ENCODE peak calls at places on chromosomes 12 and 14, in six cellular contexts. L is IMR-90, N is GM12878, M is A549, E is HepG2, X is K562. T is an unnamed sample.
A peak's percentile ranks its signal among the peaks of the same experiment; 100 is the strongest.

GRCh38 chr14:96038920-96039632 is at the start of gene C14orf132:
- DNase-seq in L (peak; percentile 48), N (no peak), M (peak; percentile 30), E (no peak), X (peak; percentile 49), T (peak; percentile 77)

GRCh38 chr12:50032516-50033316 is 7.4 kb upstream of the RACGAP1 start:
- DNase-seq in L (no peak), N (no peak), M (no peak), E (no peak), X (no peak), T (no peak)

GRCh38 chr12:71876400-71876799 is 36.8 kb downstream of the TBC1D15 start:
- DNase-seq in L (no peak), N (no peak), M (no peak), E (no peak), X (no peak), T (no peak)

GRCh38 chr14:81416233-81416927 is 16.3 kb upstream of the STON2 start:
- DNase-seq in L (no peak), N (no peak), M (no peak), E (no peak), X (peak; percentile 23), T (no peak)

GRCh38 chr12:104579716-104580495 is 123.2 kb downstream of the CHST11 start:
- DNase-seq in L (no peak), N (peak; percentile 57), M (no peak), E (no peak), X (no peak), T (no peak)

GRCh38 chr12:46494424-46494823 is 121.9 kb upstream of the SLC38A2 start:
- DNase-seq in L (peak; percentile 85), N (no peak), M (peak; percentile 85), E (peak; percentile 88), X (no peak), T (no peak)

GRCh38 chr12:110765144-110765543 is 22.5 kb upstream of the PPP1CC start:
- DNase-seq in L (no peak), N (no peak), M (no peak), E (no peak), X (no peak), T (no peak)

GRCh38 chr12:28963554-28963953 is 185.5 kb upstream of the FAR2 start:
- DNase-seq in L (peak; percentile 54), N (no peak), M (peak; percentile 34), E (no peak), X (no peak), T (peak; percentile 11)

GRCh38 chr14:79476133-79476532 is 735.2 kb downstream of the DIO2 start:
- DNase-seq in L (no peak), N (no peak), M (no peak), E (no peak), X (no peak), T (no peak)

GRCh38 chr14:54040851-54041250 is 84.2 kb upstream of the BMP4 start:
- DNase-seq in L (peak; percentile 42), N (no peak), M (no peak), E (no peak), X (no peak), T (no peak)

GRCh38 chr14:105900398-105901160 is 374.2 kb downstream of the TMEM121 start:
- DNase-seq in L (no peak), N (no peak), M (no peak), E (no peak), X (peak; percentile 1), T (no peak)

GRCh38 chr14:54338696-54339317 is 58.0 kb upstream of the CDKN3 start:
- DNase-seq in L (peak; percentile 57), N (no peak), M (peak; percentile 71), E (no peak), X (no peak), T (peak; percentile 40)

GRCh38 chr12:2413999-2414792 is 361.4 kb downstream of the CACNA1C start:
- DNase-seq in L (no peak), N (no peak), M (no peak), E (no peak), X (no peak), T (no peak)

GRCh38 chr12:27624586-27624985 is 71.7 kb upstream of the REP15 start:
- DNase-seq in L (no peak), N (no peak), M (no peak), E (no peak), X (no peak), T (no peak)

GRCh38 chr14:101912841-101913240 is 51.5 kb upstream of the DYNC1H1 start:
- DNase-seq in L (no peak), N (no peak), M (no peak), E (no peak), X (no peak), T (no peak)

GRCh38 chr12:114799574-114800487 is 115.9 kb upstream of the TBX3 start:
- DNase-seq in L (peak; percentile 41), N (no peak), M (peak; percentile 44), E (peak; percentile 100), X (no peak), T (no peak)

GRCh38 chr14:21057803-21058675 is at the start of gene RNASE8:
- DNase-seq in L (peak; percentile 35), N (no peak), M (no peak), E (no peak), X (no peak), T (no peak)

GRCh38 chr14:54364555-54365415 is 32.0 kb upstream of the CDKN3 start:
- DNase-seq in L (peak; percentile 37), N (no peak), M (no peak), E (peak; percentile 83), X (no peak), T (no peak)

GRCh38 chr12:115383668-115384067 is 699.7 kb upstream of the TBX3 start:
- DNase-seq in L (peak; percentile 93), N (no peak), M (peak; percentile 71), E (no peak), X (no peak), T (no peak)

GRCh38 chr12:21911832-21912231 is 29.4 kb downstream of the ABCC9 start:
- DNase-seq in L (peak; percentile 5), N (no peak), M (no peak), E (no peak), X (no peak), T (no peak)

GRCh38 chr14:85444685-85445084 is 85.3 kb upstream of the FLRT2 start:
- DNase-seq in L (peak; percentile 25), N (no peak), M (no peak), E (no peak), X (no peak), T (no peak)

GRCh38 chr12:50550530-50551223 is 45.9 kb downstream of the DIP2B start:
- DNase-seq in L (no peak), N (no peak), M (no peak), E (no peak), X (peak; percentile 57), T (no peak)

GRCh38 chr14:61644834-61645233 is 50.5 kb upstream of the HIF1A start:
- DNase-seq in L (peak; percentile 49), N (no peak), M (no peak), E (no peak), X (no peak), T (peak; percentile 39)

GRCh38 chr12:46219147-46219891 is 49.5 kb downstream of the SLC38A1 start:
- DNase-seq in L (no peak), N (no peak), M (no peak), E (no peak), X (no peak), T (no peak)

GRCh38 chr12:57222286-57223190 is 5.9 kb downstream of the NXPH4 start:
- DNase-seq in L (no peak), N (no peak), M (no peak), E (no peak), X (no peak), T (no peak)

GRCh38 chr14:89436274-89436656 is 19.2 kb upstream of the FOXN3 start:
- DNase-seq in L (no peak), N (no peak), M (no peak), E (no peak), X (no peak), T (no peak)

DNA sequence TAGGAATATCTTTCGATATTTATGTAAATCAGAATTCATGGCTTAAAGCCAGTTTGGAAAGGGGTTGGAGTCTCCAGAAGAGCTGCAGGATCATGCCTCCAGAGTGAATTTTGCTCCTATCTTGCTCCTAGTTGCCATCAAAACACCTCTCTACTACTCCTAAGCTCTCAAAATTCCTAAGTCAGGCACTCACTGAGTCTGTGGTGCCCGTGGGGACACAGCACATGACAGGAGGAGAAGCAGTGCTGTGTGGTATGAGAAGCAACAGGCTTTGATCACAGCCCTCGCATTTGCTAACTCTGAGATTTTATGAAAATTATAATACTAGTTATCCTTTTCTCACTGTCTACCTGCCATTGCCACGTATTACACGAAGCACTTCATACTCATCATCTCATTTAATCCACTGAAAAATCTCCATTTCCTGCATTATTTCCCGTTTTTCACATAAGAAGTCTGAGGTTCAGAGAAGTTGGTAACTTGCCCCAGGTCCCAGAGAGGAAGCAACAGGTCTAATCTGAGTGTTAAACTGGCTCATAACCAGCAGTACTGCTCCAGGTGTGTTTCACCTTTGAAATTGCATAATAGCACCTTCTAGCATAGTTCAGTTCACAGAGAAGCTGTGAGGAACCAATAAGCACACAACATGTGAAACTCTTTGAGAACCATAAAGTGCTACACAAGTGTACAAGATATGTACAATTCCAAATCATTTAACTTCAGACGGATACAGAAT is 33.1 kb upstream of the SLC35F4 start:
- DNase-seq in L (no peak), N (no peak), M (no peak), E (no peak), X (no peak), T (no peak)
- TF ChIP-seq BHLHE40 in L (no peak), N (no peak), M (no peak), E (no peak), X (no peak), T (no peak)

DNA sequence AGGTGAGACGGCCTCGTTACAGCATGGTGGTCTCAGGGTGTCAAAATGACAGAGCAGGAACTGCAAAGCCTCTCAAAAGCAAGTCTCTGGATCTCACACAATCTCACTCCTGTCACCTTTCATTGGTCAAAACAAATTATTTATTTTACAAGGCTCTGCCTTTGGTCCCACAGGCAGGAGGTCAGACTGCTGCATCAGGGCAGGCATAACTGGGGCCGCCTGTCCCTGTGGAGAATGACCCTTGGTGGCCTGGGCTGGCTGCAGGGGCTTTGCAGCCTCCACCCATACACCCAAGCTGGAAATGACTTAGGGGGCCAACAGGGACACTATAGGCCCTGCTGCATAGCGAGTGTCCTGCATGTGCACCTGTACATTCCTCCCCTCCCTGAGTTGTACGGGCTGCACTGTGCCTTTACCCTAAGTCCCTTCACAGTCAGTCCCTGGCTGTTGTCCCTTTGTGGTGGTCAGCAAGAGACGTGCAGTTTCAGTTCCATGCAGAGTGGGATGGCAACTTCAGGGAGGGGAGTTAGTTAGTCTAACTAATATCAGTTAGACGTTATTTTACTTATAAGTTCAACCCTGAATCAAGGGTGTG is 28.1 kb downstream of the PEX5 start:
- DNase-seq in L (no peak), N (no peak), M (no peak), E (no peak), X (no peak), T (no peak)
- TF ChIP-seq BHLHE40 in L (no peak), N (no peak), M (no peak), E (no peak), X (no peak), T (no peak)

DNA sequence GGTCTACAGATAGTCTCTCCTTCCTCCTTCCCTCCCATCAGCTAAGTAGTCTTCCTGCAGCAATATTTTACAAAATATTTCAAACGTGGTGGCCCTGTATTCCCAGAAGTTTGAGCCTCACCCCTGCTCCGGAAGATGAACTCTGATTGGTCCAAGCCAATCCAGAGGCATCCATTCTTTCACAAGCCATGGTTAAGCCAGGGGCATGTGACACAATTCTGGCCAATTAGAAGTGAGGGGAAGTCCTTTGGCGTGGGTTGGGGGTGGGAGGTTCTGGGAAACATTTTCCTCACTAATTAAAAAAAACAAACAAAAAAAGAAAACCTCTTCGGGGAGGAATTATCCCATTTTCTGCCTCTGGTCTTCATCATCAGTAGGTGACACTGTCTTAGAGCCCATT is 69.4 kb upstream of the GSC start:
- DNase-seq in L (no peak), N (no peak), M (no peak), E (no peak), X (peak; percentile 8), T (no peak)
- TF ChIP-seq BHLHE40 in L (no peak), N (no peak), M (no peak), E (no peak), X (no peak), T (no peak)

GRCh38 chr12:94768398-94769039 is 118.2 kb upstream of the TMCC3 start:
- DNase-seq in L (no peak), N (peak; percentile 51), M (no peak), E (no peak), X (no peak), T (no peak)
- TF ChIP-seq BHLHE40 in L (no peak), N (no peak), M (no peak), E (no peak), X (no peak), T (no peak)